ENCODE peak calls at places on chromosome 18, in nine cellular contexts. Y is NCI-H2227 treated with DMSO at 0.1 percent for 48 hours, G is progenitor cell of endocrine pancreas, Z is AG04449, U is caudate nucleus, W is ovary, I is fibroblast of lung, Q is activated gamma-delta T cell treated with Interleukin-2 at 50 U/mL for 16 hours, V is astrocyte. O is an unnamed sample.

GRCh38 chr18:55509631-55510372 is 78.2 kb downstream of the TCF4 start:
- DNase-seq in Y (no peak), G (no peak), Z (peak; percentile 59), U (no peak), W (no peak), I (peak; percentile 98), Q (no peak), V (peak; percentile 98), O (no peak)

GRCh38 chr18:67135981-67136380 is 380.5 kb downstream of the DSEL start:
- DNase-seq in Y (no peak), G (no peak), Z (no peak), U (no peak), W (no peak), I (no peak), Q (no peak), V (no peak), O (no peak)

GRCh38 chr18:35005963-35006577 is 35.1 kb upstream of the MAPRE2 start:
- DNase-seq in Y (peak; percentile 64), G (no peak), Z (no peak), U (no peak), W (no peak), I (peak; percentile 55), Q (no peak), V (peak; percentile 31), O (peak; percentile 14)

GRCh38 chr18:10476430-10476829 is 22.0 kb downstream of the APCDD1 start:
- DNase-seq in Y (no peak), G (no peak), Z (peak; percentile 59), U (no peak), W (peak; percentile 15), I (peak; percentile 83), Q (no peak), V (peak; percentile 80), O (no peak)

GRCh38 chr18:28113271-28114023 is 63.5 kb downstream of the CDH2 start:
- DNase-seq in Y (no peak), G (no peak), Z (no peak), U (no peak), W (no peak), I (no peak), Q (no peak), V (no peak), O (no peak)

GRCh38 chr18:13551305-13551603 is 175.1 kb downstream of the FAM210A start:
- DNase-seq in Y (no peak), G (no peak), Z (no peak), U (no peak), W (no peak), I (no peak), Q (no peak), V (no peak), O (no peak)

GRCh38 chr18:61554946-61555361 is 221.7 kb downstream of the CDH20 start:
- DNase-seq in Y (no peak), G (no peak), Z (no peak), U (no peak), W (no peak), I (peak; percentile 84), Q (no peak), V (peak; percentile 78), O (no peak)

GRCh38 chr18:2811416-2811815 is 35.4 kb upstream of the EMILIN2 start:
- DNase-seq in Y (no peak), G (no peak), Z (no peak), U (no peak), W (no peak), I (no peak), Q (no peak), V (no peak), O (no peak)

GRCh38 chr18:75244336-75244735 is 33.7 kb downstream of the TSHZ1 start:
- DNase-seq in Y (no peak), G (no peak), Z (no peak), U (no peak), W (no peak), I (no peak), Q (no peak), V (no peak), O (peak; percentile 39)

GRCh38 chr18:31399336-31400032 is 22.9 kb downstream of the DSG4 start:
- DNase-seq in Y (no peak), G (no peak), Z (no peak), U (no peak), W (no peak), I (peak; percentile 81), Q (no peak), V (peak; percentile 77), O (no peak)

GRCh38 chr18:77422974-77423373 is 173.3 kb downstream of the GALR1 start:
- DNase-seq in Y (peak; percentile 50), G (no peak), Z (no peak), U (no peak), W (no peak), I (no peak), Q (no peak), V (no peak), O (no peak)

GRCh38 chr18:68152770-68153169 is 562.1 kb downstream of the TMX3 start:
- DNase-seq in Y (no peak), G (no peak), Z (no peak), U (no peak), W (no peak), I (no peak), Q (no peak), V (no peak), O (no peak)

GRCh38 chr18:14971461-14972185 is 223.7 kb downstream of the ANKRD30B start:
- DNase-seq in Y (no peak), G (no peak), Z (no peak), U (no peak), W (no peak), I (no peak), Q (no peak), V (no peak), O (no peak)

GRCh38 chr18:75926811-75927210 is 499.3 kb upstream of the SMIM21 start:
- DNase-seq in Y (no peak), G (no peak), Z (no peak), U (no peak), W (no peak), I (peak; percentile 62), Q (no peak), V (peak; percentile 49), O (no peak)

GRCh38 chr18:23740105-23740830 is 51.0 kb downstream of the LAMA3 start:
- DNase-seq in Y (peak; percentile 32), G (no peak), Z (no peak), U (no peak), W (no peak), I (peak; percentile 37), Q (no peak), V (peak; percentile 12), O (no peak)

GRCh38 chr18:5311273-5312009 is 15.9 kb upstream of the ZBTB14 start:
- DNase-seq in Y (no peak), G (no peak), Z (no peak), U (no peak), W (no peak), I (no peak), Q (no peak), V (no peak), O (no peak)

GRCh38 chr18:37578886-37579513 is 13.4 kb upstream of the CELF4 start:
- DNase-seq in Y (no peak), G (no peak), Z (no peak), U (no peak), W (no peak), I (no peak), Q (no peak), V (no peak), O (no peak)

GRCh38 chr18:46462523-46462922 is 194.5 kb downstream of the LOXHD1 start:
- DNase-seq in Y (no peak), G (no peak), Z (no peak), U (no peak), W (no peak), I (no peak), Q (no peak), V (no peak), O (no peak)

O was measured in HuH-7.5.